ENCODE peak calls at places on chromosomes 12 and 14, in four cellular contexts. U is ACHN, B is HT1080, S is posterior cingulate gyrus. W is an unnamed sample.

GRCh38 chr12:77925536-77926108 is 94.9 kb downstream of the NAV3 start:
- DNase-seq in U (peak), B (peak), S (peak), W (peak)

GRCh38 chr12:102806110-102806509 is 110.9 kb downstream of the PAH start:
- DNase-seq in U (no peak), B (no peak), S (no peak), W (no peak)

GRCh38 chr12:24034160-24034559 is 84.7 kb upstream of the SOX5 start:
- DNase-seq in U (no peak), B (no peak), S (no peak), W (no peak)

GRCh38 chr14:81406863-81407262 is 6.7 kb upstream of the STON2 start:
- DNase-seq in U (peak), B (peak), S (no peak), W (no peak)

GRCh38 chr14:85084344-85084743 is 445.6 kb upstream of the FLRT2 start:
- DNase-seq in U (no peak), B (no peak), S (no peak), W (no peak)

GRCh38 chr14:104149617-104150141 is 11.3 kb downstream of the KIF26A start:
- DNase-seq in U (no peak), B (no peak), S (no peak), W (no peak)

GRCh38 chr14:64702493-64703392 is 1.5 kb upstream of the PLEKHG3 start:
- DNase-seq in U (no peak), B (no peak), S (no peak), W (no peak)

GRCh38 chr14:101899263-101899662 is 65.1 kb upstream of the DYNC1H1 start:
- DNase-seq in U (no peak), B (no peak), S (no peak), W (no peak)

GRCh38 chr14:104387385-104388010 is 192.1 kb upstream of the C14orf180 start:
- DNase-seq in U (no peak), B (no peak), S (no peak), W (peak)

GRCh38 chr12:32545413-32545970 is 133.6 kb upstream of the DNM1L start:
- DNase-seq in U (no peak), B (no peak), S (no peak), W (no peak)

GRCh38 chr12:58413794-58414193 is 472.4 kb downstream of the ATP23 start:
- DNase-seq in U (no peak), B (peak), S (no peak), W (no peak)

GRCh38 chr14:50335989-50336391 is 23.9 kb downstream of the DMAC2L start:
- DNase-seq in U (no peak), B (no peak), S (no peak), W (peak)

W was measured in D341Med.